ENCODE peak calls at places on chromosome 13, in nine cellular contexts. C is tibial nerve, Y is stomach, L is pancreas, F is cardiac fibroblast, X is cardiac muscle cell, N is fibroblast of lung, A is HCT116, J is testis. W is an unnamed sample.

GRCh38 chr13:84553252-84553651 is 671.0 kb upstream of the SLITRK1 start:
- DNase-seq in L (peak), F (no peak), Y (no peak), X (no peak), J (peak), C (no peak), N (no peak), A (no peak), W (no peak)

GRCh38 chr13:44220948-44221347 is 152.7 kb upstream of the SERP2 start:
- DNase-seq in L (no peak), X (no peak), Y (no peak), C (peak), A (no peak), N (no peak), J (no peak), F (no peak), W (no peak)

GRCh38 chr13:30510091-30510490 is 44.4 kb upstream of the HMGB1 start:
- DNase-seq in N (no peak), L (no peak), Y (no peak), F (no peak), C (no peak), J (no peak), X (no peak), A (no peak), W (no peak)

GRCh38 chr13:99322297-99323103 is 15.3 kb upstream of the GPR183 start:
- DNase-seq in C (no peak), L (no peak), A (no peak), Y (no peak), J (no peak), F (peak), N (peak), X (no peak), W (peak)

GRCh38 chr13:30698023-30698422 is 37.3 kb upstream of the ALOX5AP start:
- DNase-seq in A (no peak), X (no peak), L (no peak), F (peak), C (no peak), J (no peak), Y (no peak), N (peak), W (peak)

GRCh38 chr13:74214321-74214720 is 80.1 kb upstream of the KLF12 start:
- DNase-seq in Y (no peak), X (no peak), C (no peak), J (no peak), L (no peak), A (no peak), F (no peak), N (no peak), W (no peak)

GRCh38 chr13:40026174-40026585 is 370.7 kb downstream of the COG6 start:
- DNase-seq in X (no peak), C (no peak), Y (no peak), A (no peak), F (no peak), L (no peak), N (peak), J (no peak), W (no peak)

GRCh38 chr13:113209880-113210421 is 538 bp downstream of the CUL4A start:
- DNase-seq in L (peak), F (peak), X (peak), J (peak), A (peak), Y (peak), N (peak), C (no peak), W (no peak)

GRCh38 chr13:39635564-39635963 is 19.9 kb upstream of the COG6 start:
- DNase-seq in L (no peak), X (no peak), Y (no peak), J (no peak), F (no peak), N (no peak), C (no peak), A (no peak), W (no peak)

GRCh38 chr13:47545630-47546029 is 455.4 kb downstream of the SUCLA2 start:
- DNase-seq in C (no peak), X (no peak), Y (no peak), F (no peak), N (no peak), L (no peak), J (peak), A (no peak), W (no peak)

GRCh38 chr13:98768522-98768921 is 16.1 kb upstream of the SLC15A1 start:
- DNase-seq in J (no peak), N (no peak), F (no peak), C (no peak), Y (no peak), X (no peak), L (no peak), A (no peak), W (no peak)

GRCh38 chr13:28137556-28137955 is 789 bp upstream of the PAN3 start:
- DNase-seq in A (no peak), F (peak), X (no peak), N (no peak), C (peak), J (no peak), L (peak), Y (no peak), W (no peak)

GRCh38 chr13:28136916-28137315 is 1.4 kb upstream of the PAN3 start:
- DNase-seq in Y (no peak), C (no peak), L (no peak), X (no peak), J (no peak), F (no peak), N (no peak), A (no peak), W (no peak)

GRCh38 chr13:28140433-28141125 is 2.2 kb downstream of the PAN3 start:
- DNase-seq in F (no peak), J (no peak), Y (no peak), A (no peak), L (no peak), X (no peak), N (peak), C (no peak), W (no peak)

GRCh38 chr13:28138756-28139470 is 568 bp downstream of the PAN3 start:
- DNase-seq in J (peak), N (peak), C (peak), Y (peak), A (peak), X (peak), L (peak), F (peak), W (peak)

DNA sequence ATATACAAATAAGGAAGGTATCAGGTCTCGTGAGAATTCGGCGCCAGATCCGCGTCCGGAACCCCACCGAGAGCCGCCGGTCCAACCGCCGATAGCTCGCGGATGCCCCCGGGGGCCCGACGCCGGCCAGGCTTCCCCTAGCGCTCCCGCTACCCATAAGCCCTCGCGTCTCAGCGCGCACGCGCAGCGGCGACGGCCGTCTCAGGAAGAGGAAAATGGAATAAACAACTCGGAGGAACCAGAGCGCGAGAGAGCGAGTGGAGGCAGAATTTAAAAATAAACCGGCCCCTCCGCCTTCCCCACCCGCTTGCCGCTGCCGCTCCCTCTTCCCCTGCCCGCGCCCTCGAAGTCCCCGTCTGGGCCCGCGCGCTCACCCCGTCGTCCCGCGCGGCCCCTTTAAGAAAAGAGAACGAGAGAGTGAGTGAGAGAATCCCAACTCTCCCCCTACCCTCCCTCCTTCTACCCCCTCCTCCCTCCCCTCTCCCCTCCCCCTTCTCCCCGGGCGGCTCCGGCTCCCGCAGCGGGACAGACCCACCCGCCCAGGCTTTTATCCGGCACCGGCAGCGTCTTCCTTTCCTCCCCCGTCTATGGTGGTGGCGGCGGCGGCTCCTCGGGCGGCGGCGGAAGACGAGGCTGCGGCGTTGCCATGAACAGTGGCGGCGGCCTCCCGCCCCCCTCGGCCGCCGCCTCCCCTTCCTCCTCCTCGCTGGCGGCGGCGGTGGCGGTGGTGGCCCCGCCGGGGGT is at the start of gene PAN3:
- DNase-seq in J (peak), Y (peak), F (peak), X (peak), A (peak), C (peak), L (peak), N (peak), W (peak)
- TF ChIP-seq CTCF in J (no peak), Y (no peak), F (peak), X (peak), A (no peak), C (no peak), L (no peak), N (peak), W (peak)

GRCh38 chr13:23793711-23794110 is 95.5 kb downstream of the MIPEP start:
- DNase-seq in Y (no peak), C (no peak), F (no peak), A (no peak), N (no peak), L (no peak), X (no peak), J (no peak), W (no peak)

GRCh38 chr13:23792680-23793079 is 96.5 kb downstream of the MIPEP start:
- DNase-seq in L (no peak), F (no peak), N (peak), X (no peak), J (no peak), Y (no peak), C (no peak), A (no peak), W (no peak)

GRCh38 chr13:23796546-23796945 is 92.7 kb downstream of the MIPEP start:
- DNase-seq in C (no peak), X (no peak), A (no peak), L (no peak), N (peak), Y (no peak), J (no peak), F (no peak), W (no peak)

GRCh38 chr13:23797276-23797903 is 91.8 kb downstream of the MIPEP start:
- DNase-seq in F (no peak), A (no peak), J (no peak), Y (no peak), X (no peak), C (no peak), L (no peak), N (no peak), W (no peak)

GRCh38 chr13:23794267-23795161 is 94.7 kb downstream of the MIPEP start:
- DNase-seq in C (no peak), F (peak), A (no peak), Y (no peak), J (no peak), L (no peak), X (no peak), N (peak), W (peak)
- TF ChIP-seq CTCF in C (no peak), F (no peak), A (no peak), Y (no peak), J (no peak), L (no peak), X (no peak), N (no peak), W (no peak)

GRCh38 chr13:26605845-26606244 is 48.4 kb downstream of the WASF3 start:
- DNase-seq in L (no peak), N (no peak), F (no peak), C (no peak), X (no peak), A (no peak), Y (no peak), J (peak), W (no peak)
- TF ChIP-seq CTCF in L (no peak), N (no peak), F (no peak), C (no peak), X (no peak), A (no peak), Y (no peak), J (no peak), W (no peak)

GRCh38 chr13:100989424-100989823 is 314.8 kb upstream of the TMTC4 start:
- DNase-seq in L (no peak), J (no peak), A (no peak), C (no peak), Y (no peak), N (no peak), X (no peak), F (no peak), W (no peak)

GRCh38 chr13:100984349-100984748 is 309.8 kb upstream of the TMTC4 start:
- DNase-seq in L (no peak), N (no peak), J (no peak), C (no peak), F (no peak), A (no peak), Y (no peak), X (no peak), W (no peak)

GRCh38 chr13:100983111-100983510 is 308.5 kb upstream of the TMTC4 start:
- DNase-seq in Y (no peak), J (no peak), A (no peak), X (no peak), N (peak), C (no peak), L (no peak), F (no peak), W (no peak)

GRCh38 chr13:100986571-100986970 is 312.0 kb upstream of the TMTC4 start:
- DNase-seq in L (no peak), C (no peak), A (no peak), J (no peak), Y (no peak), F (no peak), N (no peak), X (no peak), W (no peak)

DNA sequence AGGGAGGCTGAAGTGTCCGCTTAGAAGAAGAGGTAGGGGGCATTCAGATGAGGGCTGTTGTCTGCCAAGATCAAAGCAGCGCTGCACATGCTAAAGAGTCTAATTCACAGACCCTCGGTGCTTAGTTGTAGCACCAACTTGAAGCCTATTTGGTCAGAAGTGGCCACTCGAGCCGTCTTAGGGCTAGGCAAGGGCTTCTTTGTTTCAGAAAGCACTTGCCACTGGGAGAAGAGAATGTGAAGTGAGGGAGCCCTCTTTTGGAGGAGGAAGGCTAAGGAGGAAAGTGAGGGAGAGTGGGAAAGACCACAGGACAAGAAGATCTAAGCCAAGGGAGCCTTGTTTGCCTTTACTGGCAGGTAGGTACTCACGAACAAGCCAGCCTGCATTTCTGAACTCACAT is 313.4 kb upstream of the TMTC4 start:
- DNase-seq in Y (no peak), J (no peak), N (peak), L (no peak), F (no peak), X (peak), C (no peak), A (no peak), W (no peak)
- TF ChIP-seq CTCF in Y (no peak), J (no peak), N (no peak), L (no peak), F (no peak), X (no peak), C (no peak), A (peak), W (peak)

GRCh38 chr13:46071590-46072249 is 19.2 kb upstream of the ZC3H13 start:
- DNase-seq in N (no peak), L (no peak), Y (no peak), F (no peak), X (no peak), A (no peak), C (no peak), J (no peak), W (no peak)
- TF ChIP-seq CTCF in N (no peak), L (no peak), Y (no peak), F (no peak), X (no peak), A (no peak), C (no peak), J (no peak), W (no peak)

GRCh38 chr13:106089251-106089940 is 446.1 kb downstream of the EFNB2 start:
- DNase-seq in N (no peak), L (no peak), F (no peak), X (no peak), A (no peak), C (no peak), J (no peak), Y (no peak), W (no peak)

GRCh38 chr13:106087201-106087600 is 448.3 kb downstream of the EFNB2 start:
- DNase-seq in C (no peak), F (no peak), X (no peak), N (no peak), A (no peak), Y (no peak), J (no peak), L (no peak), W (no peak)

GRCh38 chr13:106088094-106088493 is 447.4 kb downstream of the EFNB2 start:
- DNase-seq in X (no peak), C (no peak), L (no peak), J (no peak), A (no peak), F (no peak), Y (no peak), N (peak), W (no peak)

GRCh38 chr13:106078191-106078590 is 457.3 kb downstream of the EFNB2 start:
- DNase-seq in N (peak), A (no peak), Y (no peak), F (peak), C (no peak), L (no peak), J (no peak), X (peak), W (no peak)

DNA sequence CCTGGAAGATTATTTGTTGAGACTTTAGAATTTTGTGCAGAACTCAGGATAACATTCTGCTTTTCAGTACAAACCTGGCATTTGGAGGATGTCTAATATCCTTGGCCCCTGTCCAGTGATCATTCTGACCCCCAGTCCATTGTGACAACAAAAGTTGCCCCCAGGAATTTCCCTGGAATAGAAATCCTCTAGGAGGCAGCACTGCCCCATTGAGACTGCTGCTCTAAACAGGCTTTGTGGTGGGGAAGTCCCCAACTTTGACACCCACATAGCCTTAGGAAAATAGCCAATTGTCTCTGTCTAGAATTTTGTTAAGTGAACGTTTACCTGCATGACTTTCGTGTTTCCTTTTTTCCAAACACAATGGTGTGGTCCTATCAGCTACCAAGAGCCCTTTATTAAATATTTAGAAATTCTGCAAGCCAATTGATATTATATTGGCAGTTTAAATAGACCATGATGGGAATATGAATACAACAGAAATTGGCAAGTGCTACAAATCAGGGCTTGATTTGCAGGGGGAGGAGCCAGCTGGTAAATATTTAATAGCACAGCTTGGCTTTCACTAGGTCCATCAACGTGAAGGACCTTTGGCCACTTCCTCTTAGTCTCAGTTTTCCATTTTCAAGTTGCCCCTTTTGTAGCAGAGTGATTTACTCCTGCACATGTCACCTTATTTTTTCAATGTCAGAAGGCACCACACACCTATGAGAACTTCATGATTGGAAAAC is 451.7 kb downstream of the EFNB2 start:
- DNase-seq in N (peak), Y (peak), F (peak), L (peak), X (peak), C (no peak), J (peak), A (peak), W (no peak)
- TF ChIP-seq CTCF in N (peak), Y (peak), F (peak), L (peak), X (peak), C (no peak), J (peak), A (peak), W (peak)

GRCh38 chr13:108911807-108912206 is 282.4 kb downstream of the MYO16 start:
- DNase-seq in L (no peak), C (no peak), Y (no peak), J (no peak), X (no peak), F (no peak), A (no peak), N (no peak), W (no peak)

GRCh38 chr13:108917581-108917980 is 288.2 kb downstream of the MYO16 start:
- DNase-seq in X (no peak), C (no peak), J (no peak), A (no peak), N (peak), L (no peak), Y (no peak), F (peak), W (no peak)

GRCh38 chr13:108919036-108919907 is 289.9 kb downstream of the MYO16 start:
- DNase-seq in Y (no peak), N (peak), F (no peak), X (no peak), C (no peak), J (no peak), A (no peak), L (no peak), W (peak)

GRCh38 chr13:108915634-108916497 is 286.5 kb downstream of the MYO16 start:
- DNase-seq in Y (peak), F (peak), L (peak), C (peak), X (peak), N (peak), A (peak), J (peak), W (peak)

DNA sequence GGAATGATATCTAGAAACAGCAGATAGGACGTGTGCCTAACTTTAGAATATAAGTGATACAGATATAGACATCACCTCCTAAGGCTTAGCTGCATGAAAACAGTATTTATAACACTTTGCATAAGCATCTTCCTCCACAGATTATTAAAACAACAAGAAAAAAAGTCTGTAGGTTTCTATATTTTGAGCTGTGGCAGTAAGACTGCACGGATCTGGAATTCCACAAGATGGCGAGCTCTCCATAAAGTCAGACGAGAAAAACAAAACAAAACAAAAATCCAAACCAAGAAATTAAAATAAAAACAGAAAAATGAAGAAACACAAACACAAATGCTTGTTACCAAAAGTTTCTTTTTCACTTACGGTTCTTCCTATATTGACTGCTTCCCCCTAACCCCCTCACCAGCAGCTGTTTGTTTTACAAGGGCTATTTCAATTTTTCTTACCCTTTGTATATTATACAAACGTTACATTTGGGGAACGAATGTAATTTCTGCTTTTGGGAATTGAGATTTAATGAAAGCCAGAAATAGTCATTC is 285.8 kb downstream of the MYO16 start:
- DNase-seq in J (peak), L (no peak), N (peak), A (no peak), F (peak), X (peak), C (peak), Y (no peak), W (no peak)
- TF ChIP-seq CTCF in J (peak), L (peak), N (peak), A (peak), F (peak), X (peak), C (peak), Y (peak), W (peak)

W was measured in AG09319.